ENCODE peak calls at places on chromosomes 7 and 10, in four cellular contexts. V is K562, W is A549, O is GM12878. S is an unnamed sample.

GRCh38 chr10:17290226-17290625 is 62.2 kb downstream of the VIM start:
- DNase-seq in V (peak; percentile 21), W (no peak), O (no peak), S (no peak)

GRCh38 chr7:21568762-21569161 is 25.9 kb downstream of the DNAH11 start:
- DNase-seq in V (no peak), W (no peak), O (no peak), S (peak; percentile 2)

GRCh38 chr7:81919494-81919893 is 149.6 kb upstream of the HGF start:
- DNase-seq in V (no peak), W (no peak), O (no peak), S (no peak)

GRCh38 chr7:66043681-66044497 is 31.7 kb upstream of the ASL start:
- DNase-seq in V (peak; percentile 17), W (no peak), O (no peak), S (no peak)

GRCh38 chr10:46094197-46094500 is 48.1 kb upstream of the MSMB start:
- DNase-seq in V (no peak), W (no peak), O (no peak), S (no peak)

GRCh38 chr10:86511027-86511865 is 10.3 kb downstream of the WAPL start:
- DNase-seq in V (no peak), W (no peak), O (no peak), S (no peak)

GRCh38 chr10:3539696-3540383 is 245.2 kb downstream of the KLF6 start:
- DNase-seq in V (no peak), W (no peak), O (no peak), S (no peak)

GRCh38 chr10:132538031-132538789 is 623 bp downstream of the INPP5A start:
- DNase-seq in V (no peak), W (no peak), O (no peak), S (no peak)

GRCh38 chr10:133039107-133039822 is 48.5 kb upstream of the ADGRA1 start:
- DNase-seq in V (no peak), W (peak; percentile 51), O (no peak), S (no peak)

GRCh38 chr7:155069992-155070827 is at the start of gene HTR5A:
- DNase-seq in V (peak; percentile 97), W (peak; percentile 78), O (peak; percentile 11), S (peak; percentile 48)

GRCh38 chr10:92274071-92274470 is 16.8 kb downstream of the CPEB3 start:
- DNase-seq in V (no peak), W (no peak), O (no peak), S (no peak)

GRCh38 chr10:31059323-31059722 is 27.7 kb upstream of the ZNF438 start:
- DNase-seq in V (no peak), W (no peak), O (no peak), S (no peak)

GRCh38 chr7:150862356-150862755 is 10.0 kb downstream of the AOC1 start:
- DNase-seq in V (no peak), W (no peak), O (no peak), S (no peak)

GRCh38 chr10:13120786-13121499 is 21.0 kb downstream of the OPTN start:
- DNase-seq in V (no peak), W (no peak), O (no peak), S (no peak)

GRCh38 chr7:17236161-17236560 is 62.3 kb upstream of the AHR start:
- DNase-seq in V (no peak), W (no peak), O (no peak), S (no peak)

GRCh38 chr7:45881759-45882464 is 6.4 kb upstream of the IGFBP1 start:
- DNase-seq in V (no peak), W (no peak), O (no peak), S (peak; percentile 98)

GRCh38 chr10:29840516-29841276 is 205.9 kb upstream of the SVIL start:
- DNase-seq in V (no peak), W (no peak), O (no peak), S (no peak)

GRCh38 chr7:28806841-28807240 is 151.3 kb downstream of the TRIL start:
- DNase-seq in V (no peak), W (no peak), O (no peak), S (no peak)

GRCh38 chr7:19610194-19610943 is 98.5 kb downstream of the POLR1F start:
- DNase-seq in V (no peak), W (no peak), O (no peak), S (no peak)

GRCh38 chr7:494906-495305 is 24.7 kb downstream of the PDGFA start:
- DNase-seq in V (no peak), W (no peak), O (no peak), S (no peak)

GRCh38 chr10:96619120-96619519 is 32.3 kb upstream of the TM9SF3 start:
- DNase-seq in V (peak; percentile 87), W (no peak), O (no peak), S (no peak)

GRCh38 chr10:3853547-3853989 is 68.6 kb upstream of the KLF6 start:
- DNase-seq in V (no peak), W (no peak), O (no peak), S (no peak)

GRCh38 chr10:62243647-62243997 is 25.0 kb downstream of the RTKN2 start:
- DNase-seq in V (no peak), W (no peak), O (no peak), S (no peak)

GRCh38 chr10:85508159-85508558 is 858.4 kb downstream of the GRID1 start:
- DNase-seq in V (no peak), W (no peak), O (no peak), S (no peak)

GRCh38 chr10:42877496-42878030 is 95.0 kb downstream of the BMS1 start:
- DNase-seq in V (no peak), W (no peak), O (no peak), S (no peak)

GRCh38 chr7:26629696-26630095 is 234.7 kb downstream of the SKAP2 start:
- DNase-seq in V (no peak), W (no peak), O (no peak), S (no peak)

DNA sequence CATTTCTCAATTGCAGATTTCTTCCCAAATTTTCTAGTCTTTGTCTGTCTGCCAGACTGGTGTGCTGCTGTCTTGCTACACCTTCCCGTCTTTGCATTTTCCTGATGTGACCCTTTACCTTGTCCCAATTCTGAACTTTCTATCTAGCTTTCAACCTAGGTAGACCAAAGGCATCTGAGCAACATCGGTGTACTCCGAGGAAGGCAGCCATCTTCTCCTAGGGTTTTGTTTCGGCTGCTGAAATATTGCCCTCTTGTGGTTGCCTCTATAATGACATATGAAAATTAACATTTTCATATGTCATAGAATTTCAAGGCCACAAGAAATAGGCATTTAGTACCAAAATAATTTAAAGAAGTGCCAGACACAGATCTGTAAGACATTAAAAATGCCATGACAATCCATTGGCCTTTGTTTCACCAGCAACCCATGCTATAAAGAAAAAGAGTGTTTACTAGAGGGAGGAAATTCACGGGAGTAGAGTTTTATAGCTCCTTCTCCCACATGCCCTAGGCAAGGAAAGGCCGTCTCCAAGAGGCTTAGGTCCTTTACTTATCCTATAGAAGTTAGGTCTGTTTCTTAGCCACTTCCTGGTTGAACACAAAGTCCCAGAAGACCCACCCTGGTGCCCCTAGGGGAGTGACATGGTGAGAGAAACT is 23.4 kb downstream of the OR9A2 start:
- DNase-seq in V (peak; percentile 80), W (peak; percentile 37), O (peak; percentile 9), S (peak; percentile 1)
- TF ChIP-seq POLR2AphosphoS2 in V (no peak), W (no peak), O (no peak), S (no peak)

GRCh38 chr7:75879771-75880184 is 944 bp downstream of the RHBDD2 start:
- DNase-seq in V (no peak), W (no peak), O (no peak), S (no peak)
- TF ChIP-seq POLR2AphosphoS2 in V (no peak), W (no peak), O (no peak), S (no peak)

GRCh38 chr10:109737626-109738025 is 185.7 kb downstream of the XPNPEP1 start:
- DNase-seq in V (no peak), W (no peak), O (no peak), S (no peak)

GRCh38 chr10:109740436-109740835 is 182.9 kb downstream of the XPNPEP1 start:
- DNase-seq in V (no peak), W (no peak), O (no peak), S (no peak)

GRCh38 chr10:109732254-109732653 is 191.1 kb downstream of the XPNPEP1 start:
- DNase-seq in V (no peak), W (no peak), O (no peak), S (no peak)

GRCh38 chr10:109737009-109737408 is 186.3 kb downstream of the XPNPEP1 start:
- DNase-seq in V (no peak), W (no peak), O (no peak), S (no peak)

DNA sequence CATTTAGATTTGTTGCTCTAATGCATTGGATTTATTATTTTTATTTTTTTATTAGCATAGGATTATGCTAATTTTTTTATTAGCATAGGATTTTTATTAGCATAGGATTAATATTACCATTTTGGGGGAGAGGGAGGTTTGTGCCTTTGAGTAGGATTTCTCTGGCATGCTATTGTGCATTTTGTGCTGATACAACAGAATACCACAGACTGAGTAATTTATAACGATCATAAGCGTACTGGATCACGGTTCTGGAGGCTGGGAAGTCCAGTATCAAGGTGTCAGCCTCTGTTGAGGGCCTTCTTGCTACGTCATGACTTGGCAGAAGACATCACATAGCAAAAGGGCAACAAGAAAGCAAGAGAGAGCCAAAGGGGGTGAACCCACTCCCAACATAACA is 187.5 kb downstream of the XPNPEP1 start:
- DNase-seq in V (no peak), W (no peak), O (no peak), S (no peak)
- TF ChIP-seq POLR2AphosphoS2 in V (no peak), W (no peak), O (no peak), S (no peak)

GRCh38 chr7:27635728-27636127 is 27.0 kb downstream of the HIBADH start:
- DNase-seq in V (no peak), W (no peak), O (no peak), S (no peak)
- TF ChIP-seq POLR2AphosphoS2 in V (no peak), W (no peak), O (no peak), S (no peak)

DNA sequence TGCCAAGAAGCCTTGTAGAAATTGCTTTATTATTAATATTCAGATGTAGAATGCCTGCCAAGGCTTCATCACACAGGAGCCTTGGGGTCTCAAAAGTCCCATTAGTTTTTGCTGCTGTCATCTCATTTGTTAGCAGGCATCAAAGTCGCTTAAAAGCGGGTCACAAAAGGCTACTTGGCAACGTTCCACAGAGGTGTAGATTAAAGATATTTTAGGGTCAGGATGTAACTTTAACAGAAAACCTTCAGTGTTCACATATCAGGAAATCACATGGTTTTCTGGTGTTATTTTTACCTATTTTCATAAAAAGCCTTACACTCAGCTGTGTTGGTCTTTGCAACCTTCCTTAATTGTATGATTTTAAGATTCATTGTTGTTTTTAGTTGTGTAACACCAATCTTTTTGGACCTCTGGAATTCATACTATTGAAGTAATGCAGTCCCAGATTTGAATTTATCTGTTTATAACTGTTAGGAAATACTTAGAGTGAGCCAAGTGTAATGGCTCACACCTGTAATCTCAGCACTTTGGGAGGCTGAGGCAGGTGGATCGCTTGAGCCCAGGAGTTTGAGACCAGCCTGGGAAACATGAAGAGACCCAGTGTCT is 65.3 kb downstream of the TET1 start:
- DNase-seq in V (no peak), W (no peak), O (no peak), S (no peak)
- TF ChIP-seq POLR2AphosphoS2 in V (no peak), W (no peak), O (no peak), S (no peak)

GRCh38 chr7:108372601-108373000 is 83.6 kb downstream of the NRCAM start:
- DNase-seq in V (no peak), W (no peak), O (no peak), S (no peak)
- TF ChIP-seq POLR2AphosphoS2 in V (no peak), W (no peak), O (no peak), S (no peak)

GRCh38 chr10:127524869-127525268 is 24.2 kb upstream of the NPS start:
- DNase-seq in V (no peak), W (no peak), O (no peak), S (no peak)
- TF ChIP-seq POLR2AphosphoS2 in V (no peak), W (no peak), O (no peak), S (no peak)

GRCh38 chr7:98359395-98359794 is 41.5 kb downstream of the BAIAP2L1 start:
- DNase-seq in V (no peak), W (no peak), O (no peak), S (no peak)
- TF ChIP-seq POLR2AphosphoS2 in V (no peak), W (no peak), O (no peak), S (no peak)

S was measured in HepG2.